ENCODE peak calls at places on chromosomes 6 and 20, in four cellular contexts. One of them, this sample, is unnamed.

GRCh38 chr6:42928748-42929087 is 562 bp upstream of the CNPY3 start:
- DNase-seq in body of pancreas: no peak
- DNase-seq in heart right ventricle: peak; percentile 13
- DNase-seq in lung: no peak
- DNase-seq in this sample: no peak

GRCh38 chr6:7975764-7976146 is 65.2 kb upstream of the TXNDC5 start:
- DNase-seq in lung: no peak
- DNase-seq in body of pancreas: peak; percentile 14
- DNase-seq in heart right ventricle: peak; percentile 8
- DNase-seq in this sample: peak; percentile 45

GRCh38 chr20:50724851-50725721 is 6.3 kb upstream of the PARD6B start:
- DNase-seq in heart right ventricle: peak; percentile 68
- DNase-seq in lung: peak; percentile 73
- DNase-seq in body of pancreas: peak; percentile 42
- DNase-seq in this sample: peak; percentile 88

GRCh38 chr20:16641511-16641910 is 68.3 kb upstream of the KIF16B start:
- DNase-seq in body of pancreas: no peak
- DNase-seq in lung: no peak
- DNase-seq in heart right ventricle: no peak
- DNase-seq in this sample: no peak

GRCh38 chr6:26421259-26422144 is 18.8 kb upstream of the BTN3A3 start:
- DNase-seq in lung: peak; percentile 74
- DNase-seq in body of pancreas: peak; percentile 81
- DNase-seq in heart right ventricle: peak; percentile 81
- DNase-seq in this sample: peak; percentile 67

GRCh38 chr20:23097636-23098580 is 11.8 kb upstream of the CD93 start:
- DNase-seq in lung: no peak
- DNase-seq in heart right ventricle: no peak
- DNase-seq in body of pancreas: no peak
- DNase-seq in this sample: no peak

GRCh38 chr6:89489078-89489477 is 56.1 kb downstream of the ANKRD6 start:
- DNase-seq in heart right ventricle: no peak
- DNase-seq in body of pancreas: no peak
- DNase-seq in lung: no peak
- DNase-seq in this sample: no peak

GRCh38 chr6:20180935-20181334 is 31.3 kb downstream of the MBOAT1 start:
- DNase-seq in body of pancreas: no peak
- DNase-seq in heart right ventricle: peak; percentile 20
- DNase-seq in lung: no peak
- DNase-seq in this sample: no peak

GRCh38 chr6:157273756-157274088 is 49.6 kb downstream of the TMEM242 start:
- DNase-seq in body of pancreas: peak; percentile 24
- DNase-seq in heart right ventricle: no peak
- DNase-seq in lung: no peak
- DNase-seq in this sample: peak; percentile 47

DNA sequence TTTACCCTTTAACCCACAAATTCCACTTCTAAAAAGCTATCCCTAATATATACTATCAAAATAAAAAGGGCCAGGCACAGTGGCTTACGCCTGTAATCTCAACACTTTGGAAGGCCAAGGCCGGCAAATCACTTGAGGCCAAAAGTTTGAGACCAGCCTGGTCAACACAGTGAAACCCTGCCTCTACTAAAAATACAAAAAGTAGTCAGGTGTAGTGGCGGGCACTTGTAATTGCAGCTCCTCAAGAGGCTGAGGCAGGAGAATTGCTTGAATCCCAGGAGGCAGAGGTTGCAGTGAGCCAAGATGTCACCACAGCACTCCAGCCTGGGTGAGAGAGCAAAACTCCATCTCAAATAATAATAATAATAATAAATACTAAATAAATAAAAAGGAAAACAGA is 82.5 kb downstream of the TRIM27 start:
- DNase-seq in body of pancreas: no peak
- DNase-seq in heart right ventricle: no peak
- DNase-seq in lung: no peak
- DNase-seq in this sample: no peak
- TF ChIP-seq CTCF in body of pancreas: no peak
- TF ChIP-seq CTCF in heart right ventricle: no peak
- TF ChIP-seq CTCF in lung: no peak
- TF ChIP-seq CTCF in this sample: no peak

DNA sequence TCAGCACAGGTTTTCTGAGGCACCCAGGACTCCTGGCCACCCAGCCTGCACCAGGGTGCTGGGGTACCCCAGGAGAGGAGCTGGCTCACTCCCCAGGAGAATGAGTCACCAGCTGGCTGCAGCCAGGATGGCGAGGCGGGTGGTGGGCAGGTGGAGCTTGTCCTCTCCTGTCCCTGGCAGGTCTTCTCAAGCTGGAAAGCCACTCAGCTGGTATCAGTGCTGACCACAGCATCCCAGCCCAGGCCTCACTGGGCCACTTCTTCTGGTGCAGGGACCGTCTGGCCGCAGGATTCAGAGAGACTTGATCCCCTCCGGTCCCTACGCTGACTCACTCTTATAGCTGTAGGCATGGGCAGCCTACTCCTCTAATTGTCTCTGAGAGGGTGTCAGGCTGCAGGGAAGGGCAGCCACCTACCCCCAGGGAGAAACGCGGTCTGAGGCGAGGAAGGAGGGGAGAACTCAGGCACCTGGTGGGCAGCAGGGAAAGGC is 22.2 kb downstream of the TFEB start:
- DNase-seq in lung: peak; percentile 62
- DNase-seq in heart right ventricle: peak; percentile 77
- DNase-seq in body of pancreas: peak; percentile 79
- DNase-seq in this sample: no peak
- H3K4me3 ChIP-seq in lung: no peak overlapping the region
- H3K4me3 ChIP-seq in heart right ventricle: no peak overlapping the region
- H3K4me3 ChIP-seq in body of pancreas: no peak overlapping the region
- H3K4me3 ChIP-seq in this sample: no peak overlapping the region

GRCh38 chr20:37407117-37407566 is 61.2 kb downstream of the SRC start:
- DNase-seq in heart right ventricle: no peak
- DNase-seq in body of pancreas: no peak
- DNase-seq in lung: no peak
- DNase-seq in this sample: no peak
- H3K4me1 ChIP-seq in heart right ventricle: peaks cover 29% of the 10 kb centered on the region
- H3K4me1 ChIP-seq in body of pancreas: peaks cover 12% of the 10 kb centered on the region
- H3K4me1 ChIP-seq in lung: peaks cover 11% of the 10 kb centered on the region
- H3K4me1 ChIP-seq in this sample: peaks cover 6% of the 10 kb centered on the region

GRCh38 chr6:37366910-37367309 is 13.1 kb downstream of the RNF8 start:
- DNase-seq in lung: no peak
- DNase-seq in heart right ventricle: no peak
- DNase-seq in body of pancreas: no peak
- DNase-seq in this sample: no peak

GRCh38 chr6:37368961-37369320 is 15.2 kb downstream of the RNF8 start:
- DNase-seq in heart right ventricle: no peak
- DNase-seq in lung: no peak
- DNase-seq in body of pancreas: no peak
- DNase-seq in this sample: no peak

GRCh38 chr6:37362101-37362823 is 8.5 kb downstream of the RNF8 start:
- DNase-seq in lung: no peak
- DNase-seq in heart right ventricle: no peak
- DNase-seq in body of pancreas: no peak
- DNase-seq in this sample: no peak

GRCh38 chr6:37367557-37367956 is 13.8 kb downstream of the RNF8 start:
- DNase-seq in body of pancreas: no peak
- DNase-seq in heart right ventricle: no peak
- DNase-seq in lung: no peak
- DNase-seq in this sample: no peak

DNA sequence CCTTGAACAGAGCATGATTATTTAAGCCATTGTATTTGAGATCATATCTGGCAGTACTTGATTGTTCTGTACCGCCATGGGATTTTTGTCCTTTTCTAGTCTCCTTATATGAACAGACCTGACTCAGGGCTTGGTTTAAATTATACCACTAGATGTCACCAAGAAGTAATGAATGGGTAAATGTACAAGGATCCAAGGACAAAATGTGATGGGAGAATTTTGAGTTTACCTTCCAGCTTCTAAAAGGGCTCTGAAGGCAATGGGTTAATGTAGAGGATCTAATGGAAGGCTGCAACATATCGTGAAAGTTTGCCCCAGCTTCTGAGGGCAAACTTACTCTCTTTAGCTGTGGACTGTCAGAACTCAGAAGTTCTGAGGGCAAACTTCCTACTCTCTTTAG is 12.0 kb downstream of the RNF8 start:
- DNase-seq in heart right ventricle: no peak
- DNase-seq in lung: no peak
- DNase-seq in body of pancreas: no peak
- DNase-seq in this sample: no peak
- TF ChIP-seq CTCF in heart right ventricle: peak; percentile 25
- TF ChIP-seq CTCF in lung: no peak
- TF ChIP-seq CTCF in body of pancreas: no peak
- TF ChIP-seq CTCF in this sample: no peak

GRCh38 chr20:40565681-40566040 is 123.4 kb downstream of the MAFB start:
- DNase-seq in heart right ventricle: no peak
- DNase-seq in body of pancreas: no peak
- DNase-seq in lung: no peak
- DNase-seq in this sample: no peak

GRCh38 chr20:40561187-40561586 is 127.8 kb downstream of the MAFB start:
- DNase-seq in body of pancreas: no peak
- DNase-seq in lung: no peak
- DNase-seq in heart right ventricle: no peak
- DNase-seq in this sample: no peak

GRCh38 chr20:40564997-40565680 is 123.9 kb downstream of the MAFB start:
- DNase-seq in heart right ventricle: no peak
- DNase-seq in lung: no peak
- DNase-seq in body of pancreas: no peak
- DNase-seq in this sample: no peak

GRCh38 chr20:40562031-40562430 is 127.0 kb downstream of the MAFB start:
- DNase-seq in body of pancreas: no peak
- DNase-seq in lung: peak; percentile 35
- DNase-seq in heart right ventricle: no peak
- DNase-seq in this sample: no peak

GRCh38 chr20:40563296-40563950 is 125.6 kb downstream of the MAFB start:
- DNase-seq in lung: peak; percentile 79
- DNase-seq in heart right ventricle: no peak
- DNase-seq in body of pancreas: no peak
- DNase-seq in this sample: no peak
- H3K4me3 ChIP-seq in lung: no peak overlapping the region
- H3K4me3 ChIP-seq in heart right ventricle: no peak overlapping the region
- H3K4me3 ChIP-seq in body of pancreas: no peak overlapping the region
- H3K4me3 ChIP-seq in this sample: no peak overlapping the region

GRCh38 chr6:4384638-4385036 is 249.3 kb upstream of the ECI2 start:
- DNase-seq in heart right ventricle: no peak
- DNase-seq in body of pancreas: no peak
- DNase-seq in lung: no peak
- DNase-seq in this sample: no peak

GRCh38 chr6:4383910-4384637 is 248.7 kb upstream of the ECI2 start:
- DNase-seq in lung: no peak
- DNase-seq in body of pancreas: no peak
- DNase-seq in heart right ventricle: no peak
- DNase-seq in this sample: no peak

GRCh38 chr6:4388675-4389074 is 253.3 kb upstream of the ECI2 start:
- DNase-seq in heart right ventricle: no peak
- DNase-seq in lung: no peak
- DNase-seq in body of pancreas: no peak
- DNase-seq in this sample: no peak
- H3K4me1 ChIP-seq in heart right ventricle: peaks cover 5% of the 10 kb centered on the region
- H3K4me1 ChIP-seq in lung: no peaks in the 10 kb centered on the region
- H3K4me1 ChIP-seq in body of pancreas: no peaks in the 10 kb centered on the region
- H3K4me1 ChIP-seq in this sample: no peaks in the 10 kb centered on the region

DNA sequence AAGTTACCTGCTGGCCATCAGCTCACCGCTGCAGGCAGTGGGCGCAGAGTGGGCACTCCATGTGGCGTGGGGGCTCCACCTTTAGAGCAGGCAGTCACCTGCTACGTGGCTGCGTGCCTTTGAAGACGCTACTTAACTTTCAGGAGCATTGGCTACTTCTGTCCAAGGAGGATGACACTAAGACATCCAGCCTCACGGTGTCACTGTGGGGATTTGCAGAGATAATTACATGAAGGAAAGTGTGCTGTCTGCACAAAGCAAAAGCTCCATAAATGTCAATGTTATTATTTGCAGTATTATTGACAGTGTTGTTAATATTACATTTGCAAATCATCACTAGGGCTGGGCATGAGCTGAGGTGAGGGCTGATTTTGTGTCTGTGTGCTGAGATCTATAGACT is 166.0 kb upstream of the SYNDIG1 start:
- DNase-seq in heart right ventricle: no peak
- DNase-seq in lung: no peak
- DNase-seq in body of pancreas: no peak
- DNase-seq in this sample: no peak
- TF ChIP-seq CTCF in heart right ventricle: peak; percentile 12
- TF ChIP-seq CTCF in lung: no peak
- TF ChIP-seq CTCF in body of pancreas: no peak
- TF ChIP-seq CTCF in this sample: no peak

GRCh38 chr6:25050356-25050755 is 114.6 kb upstream of the RIPOR2 start:
- DNase-seq in lung: no peak
- DNase-seq in heart right ventricle: no peak
- DNase-seq in body of pancreas: no peak
- DNase-seq in this sample: no peak

GRCh38 chr6:25054469-25054868 is 118.7 kb upstream of the RIPOR2 start:
- DNase-seq in body of pancreas: no peak
- DNase-seq in lung: no peak
- DNase-seq in heart right ventricle: no peak
- DNase-seq in this sample: no peak

GRCh38 chr6:25053875-25054371 is 118.2 kb upstream of the RIPOR2 start:
- DNase-seq in heart right ventricle: no peak
- DNase-seq in lung: no peak
- DNase-seq in body of pancreas: no peak
- DNase-seq in this sample: no peak

GRCh38 chr6:25051083-25051482 is 115.3 kb upstream of the RIPOR2 start:
- DNase-seq in heart right ventricle: no peak
- DNase-seq in body of pancreas: no peak
- DNase-seq in lung: no peak
- DNase-seq in this sample: no peak

DNA sequence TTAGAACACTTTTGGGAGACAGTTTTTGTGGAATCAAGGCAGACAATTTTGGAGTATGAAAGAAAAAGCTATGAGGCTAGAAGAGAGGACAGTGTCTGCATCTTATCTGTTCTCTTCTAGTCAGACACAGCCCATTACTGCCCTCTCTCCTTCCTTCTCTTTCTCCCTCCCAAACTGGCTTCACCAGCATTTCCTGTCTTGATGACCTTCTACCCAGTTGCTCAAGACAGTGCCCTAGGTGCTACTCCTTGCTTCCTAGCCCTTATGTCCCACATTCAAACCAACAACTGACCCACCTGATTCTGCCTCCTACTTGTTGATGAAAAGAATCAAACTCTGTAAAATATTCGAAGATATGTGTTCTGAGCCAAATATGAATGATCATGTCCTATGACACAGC is 116.4 kb upstream of the RIPOR2 start:
- DNase-seq in lung: no peak
- DNase-seq in body of pancreas: no peak
- DNase-seq in heart right ventricle: no peak
- DNase-seq in this sample: no peak
- H3K4me3 ChIP-seq in lung: no peak overlapping the region
- H3K4me3 ChIP-seq in body of pancreas: no peak overlapping the region
- H3K4me3 ChIP-seq in heart right ventricle: no peak overlapping the region
- H3K4me3 ChIP-seq in this sample: no peak overlapping the region

This sample was measured in ovary.